ENCODE peak calls at places on chromosome 6, in six cellular contexts. One of them, this sample, is unnamed.

GRCh38 chr6:26295691-26296555 is 69.1 kb upstream of the BTN3A2 start:
- DNase-seq in Right ventricle myocardium superior: no peak
- DNase-seq in head of caudate nucleus: no peak
- DNase-seq in coronary artery: no peak
- DNase-seq in RWPE1: peak; percentile 66
- DNase-seq in stimulated activated effector memory CD8-positive, alpha-beta T cell treated with anti-CD3 and anti-CD28 coated beads, Interleukin-12 subunit alpha, Interleukin-12 subunit beta, amount 100 ng/mL, for 72 hours: no peak
- DNase-seq in this sample: no peak

GRCh38 chr6:126063512-126064146 is 77.3 kb downstream of the TRMT11 start:
- DNase-seq in Right ventricle myocardium superior: no peak
- DNase-seq in head of caudate nucleus: no peak
- DNase-seq in coronary artery: no peak
- DNase-seq in RWPE1: no peak
- DNase-seq in stimulated activated effector memory CD8-positive, alpha-beta T cell treated with anti-CD3 and anti-CD28 coated beads, Interleukin-12 subunit alpha, Interleukin-12 subunit beta, amount 100 ng/mL, for 72 hours: no peak
- DNase-seq in this sample: no peak

GRCh38 chr6:160036790-160037206 is 67.9 kb downstream of the IGF2R start:
- DNase-seq in Right ventricle myocardium superior: no peak
- DNase-seq in head of caudate nucleus: no peak
- DNase-seq in coronary artery: no peak
- DNase-seq in RWPE1: peak; percentile 93
- DNase-seq in stimulated activated effector memory CD8-positive, alpha-beta T cell treated with anti-CD3 and anti-CD28 coated beads, Interleukin-12 subunit alpha, Interleukin-12 subunit beta, amount 100 ng/mL, for 72 hours: no peak
- DNase-seq in this sample: no peak

GRCh38 chr6:161748535-161749386 is 474.9 kb upstream of the AGPAT4 start:
- DNase-seq in Right ventricle myocardium superior: peak; percentile 55
- DNase-seq in head of caudate nucleus: peak; percentile 25
- DNase-seq in coronary artery: no peak
- DNase-seq in RWPE1: peak; percentile 8
- DNase-seq in stimulated activated effector memory CD8-positive, alpha-beta T cell treated with anti-CD3 and anti-CD28 coated beads, Interleukin-12 subunit alpha, Interleukin-12 subunit beta, amount 100 ng/mL, for 72 hours: no peak
- DNase-seq in this sample: no peak

GRCh38 chr6:162541019-162541601 is 186.5 kb downstream of the PRKN start:
- DNase-seq in Right ventricle myocardium superior: no peak
- DNase-seq in head of caudate nucleus: no peak
- DNase-seq in coronary artery: no peak
- DNase-seq in RWPE1: no peak
- DNase-seq in stimulated activated effector memory CD8-positive, alpha-beta T cell treated with anti-CD3 and anti-CD28 coated beads, Interleukin-12 subunit alpha, Interleukin-12 subunit beta, amount 100 ng/mL, for 72 hours: no peak
- DNase-seq in this sample: no peak

GRCh38 chr6:10416863-10417641 is 2.2 kb upstream of the TFAP2A start:
- DNase-seq in Right ventricle myocardium superior: peak; percentile 33
- DNase-seq in head of caudate nucleus: no peak
- DNase-seq in coronary artery: no peak
- DNase-seq in RWPE1: no peak
- DNase-seq in stimulated activated effector memory CD8-positive, alpha-beta T cell treated with anti-CD3 and anti-CD28 coated beads, Interleukin-12 subunit alpha, Interleukin-12 subunit beta, amount 100 ng/mL, for 72 hours: no peak
- DNase-seq in this sample: no peak

GRCh38 chr6:37695857-37696219 is 1.8 kb downstream of the MDGA1 start:
- DNase-seq in Right ventricle myocardium superior: no peak
- DNase-seq in head of caudate nucleus: no peak
- DNase-seq in coronary artery: no peak
- DNase-seq in RWPE1: no peak
- DNase-seq in stimulated activated effector memory CD8-positive, alpha-beta T cell treated with anti-CD3 and anti-CD28 coated beads, Interleukin-12 subunit alpha, Interleukin-12 subunit beta, amount 100 ng/mL, for 72 hours: no peak
- DNase-seq in this sample: no peak

GRCh38 chr6:156427345-156427744 is 349.8 kb upstream of the ARID1B start:
- DNase-seq in Right ventricle myocardium superior: peak; percentile 44
- DNase-seq in head of caudate nucleus: peak; percentile 23
- DNase-seq in coronary artery: peak; percentile 78
- DNase-seq in RWPE1: peak; percentile 61
- DNase-seq in stimulated activated effector memory CD8-positive, alpha-beta T cell treated with anti-CD3 and anti-CD28 coated beads, Interleukin-12 subunit alpha, Interleukin-12 subunit beta, amount 100 ng/mL, for 72 hours: no peak
- DNase-seq in this sample: no peak

GRCh38 chr6:86500035-86500434 is 437.3 kb upstream of the HTR1E start:
- DNase-seq in Right ventricle myocardium superior: no peak
- DNase-seq in head of caudate nucleus: no peak
- DNase-seq in coronary artery: no peak
- DNase-seq in RWPE1: no peak
- DNase-seq in stimulated activated effector memory CD8-positive, alpha-beta T cell treated with anti-CD3 and anti-CD28 coated beads, Interleukin-12 subunit alpha, Interleukin-12 subunit beta, amount 100 ng/mL, for 72 hours: no peak
- DNase-seq in this sample: no peak

GRCh38 chr6:41680182-41680965 is 42.1 kb downstream of the MDFI start:
- DNase-seq in Right ventricle myocardium superior: peak; percentile 27
- DNase-seq in head of caudate nucleus: no peak
- DNase-seq in coronary artery: no peak
- DNase-seq in RWPE1: no peak
- DNase-seq in stimulated activated effector memory CD8-positive, alpha-beta T cell treated with anti-CD3 and anti-CD28 coated beads, Interleukin-12 subunit alpha, Interleukin-12 subunit beta, amount 100 ng/mL, for 72 hours: no peak
- DNase-seq in this sample: no peak

GRCh38 chr6:17584241-17584803 is 15.8 kb upstream of the FAM8A1 start:
- DNase-seq in Right ventricle myocardium superior: no peak
- DNase-seq in head of caudate nucleus: no peak
- DNase-seq in coronary artery: no peak
- DNase-seq in RWPE1: peak; percentile 66
- DNase-seq in stimulated activated effector memory CD8-positive, alpha-beta T cell treated with anti-CD3 and anti-CD28 coated beads, Interleukin-12 subunit alpha, Interleukin-12 subunit beta, amount 100 ng/mL, for 72 hours: no peak
- DNase-seq in this sample: no peak